ENCODE peak calls at places on chromosomes 2 and 18, in eight cellular contexts. One of them, this sample, is unnamed.
A peak's percentile ranks its signal among the peaks of the same experiment; 100 is the strongest.

GRCh38 chr2:204468689-204469429 is 76.4 kb upstream of the PARD3B start:
- DNase-seq in IMR-90: peak; percentile 86
- DNase-seq in MM.1S: no peak
- DNase-seq in tibial nerve: no peak
- DNase-seq in transverse colon: no peak
- DNase-seq in GM23248: peak; percentile 93
- DNase-seq in heart right ventricle: no peak
- DNase-seq in cardiac muscle cell: no peak
- DNase-seq in this sample: peak; percentile 83

GRCh38 chr2:120343100-120343432 is 2.9 kb upstream of the INHBB start:
- DNase-seq in IMR-90: no peak
- DNase-seq in MM.1S: no peak
- DNase-seq in tibial nerve: no peak
- DNase-seq in transverse colon: no peak
- DNase-seq in GM23248: no peak
- DNase-seq in heart right ventricle: no peak
- DNase-seq in cardiac muscle cell: no peak
- DNase-seq in this sample: no peak

GRCh38 chr18:47254341-47254939 is 3.0 kb upstream of the SKOR2 start:
- DNase-seq in IMR-90: peak; percentile 22
- DNase-seq in MM.1S: no peak
- DNase-seq in tibial nerve: peak; percentile 7
- DNase-seq in transverse colon: no peak
- DNase-seq in GM23248: peak; percentile 54
- DNase-seq in heart right ventricle: peak; percentile 25
- DNase-seq in cardiac muscle cell: peak; percentile 90
- DNase-seq in this sample: no peak

GRCh38 chr2:161946489-161947107 is 127.4 kb downstream of the DPP4 start:
- DNase-seq in IMR-90: peak; percentile 28
- DNase-seq in MM.1S: peak; percentile 30
- DNase-seq in tibial nerve: no peak
- DNase-seq in transverse colon: no peak
- DNase-seq in GM23248: peak; percentile 58
- DNase-seq in heart right ventricle: no peak
- DNase-seq in cardiac muscle cell: peak; percentile 40
- DNase-seq in this sample: no peak

GRCh38 chr2:154554046-154554445 is 144.4 kb upstream of the KCNJ3 start:
- DNase-seq in IMR-90: no peak
- DNase-seq in MM.1S: peak; percentile 32
- DNase-seq in tibial nerve: no peak
- DNase-seq in transverse colon: no peak
- DNase-seq in GM23248: no peak
- DNase-seq in heart right ventricle: no peak
- DNase-seq in cardiac muscle cell: no peak
- DNase-seq in this sample: no peak

GRCh38 chr2:12120281-12121150 is 374.1 kb downstream of the LPIN1 start:
- DNase-seq in IMR-90: peak; percentile 80
- DNase-seq in MM.1S: no peak
- DNase-seq in tibial nerve: no peak
- DNase-seq in transverse colon: no peak
- DNase-seq in GM23248: peak; percentile 91
- DNase-seq in heart right ventricle: no peak
- DNase-seq in cardiac muscle cell: no peak
- DNase-seq in this sample: peak; percentile 93

GRCh38 chr2:147425437-147426038 is 419.3 kb upstream of the ACVR2A start:
- DNase-seq in IMR-90: no peak
- DNase-seq in MM.1S: no peak
- DNase-seq in tibial nerve: peak; percentile 15
- DNase-seq in transverse colon: no peak
- DNase-seq in GM23248: no peak
- DNase-seq in heart right ventricle: no peak
- DNase-seq in cardiac muscle cell: no peak
- DNase-seq in this sample: no peak

GRCh38 chr2:174878537-174879147 is 114.4 kb upstream of the CHRNA1 start:
- DNase-seq in IMR-90: peak; percentile 49
- DNase-seq in MM.1S: peak; percentile 73
- DNase-seq in tibial nerve: peak; percentile 43
- DNase-seq in transverse colon: no peak
- DNase-seq in GM23248: peak; percentile 71
- DNase-seq in heart right ventricle: peak; percentile 20
- DNase-seq in cardiac muscle cell: no peak
- DNase-seq in this sample: peak; percentile 39

GRCh38 chr18:26091047-26091630 is 726 bp upstream of the SS18 start:
- DNase-seq in IMR-90: no peak
- DNase-seq in MM.1S: peak; percentile 78
- DNase-seq in tibial nerve: peak; percentile 48
- DNase-seq in transverse colon: no peak
- DNase-seq in GM23248: peak; percentile 90
- DNase-seq in heart right ventricle: no peak
- DNase-seq in cardiac muscle cell: no peak
- DNase-seq in this sample: peak; percentile 74

GRCh38 chr2:240155080-240156025 is 14.9 kb upstream of the OTOS start:
- DNase-seq in IMR-90: peak; percentile 12
- DNase-seq in MM.1S: no peak
- DNase-seq in tibial nerve: no peak
- DNase-seq in transverse colon: no peak
- DNase-seq in GM23248: no peak
- DNase-seq in heart right ventricle: no peak
- DNase-seq in cardiac muscle cell: no peak
- DNase-seq in this sample: peak; percentile 32

GRCh38 chr2:133097666-133098065 is 427.7 kb upstream of the LYPD1 start:
- DNase-seq in IMR-90: peak; percentile 62
- DNase-seq in MM.1S: no peak
- DNase-seq in tibial nerve: no peak
- DNase-seq in transverse colon: no peak
- DNase-seq in GM23248: peak; percentile 16
- DNase-seq in heart right ventricle: no peak
- DNase-seq in cardiac muscle cell: no peak
- DNase-seq in this sample: no peak

GRCh38 chr2:212537311-212538155 is 1.1 kb downstream of the ERBB4 start:
- DNase-seq in IMR-90: no peak
- DNase-seq in MM.1S: no peak
- DNase-seq in tibial nerve: no peak
- DNase-seq in transverse colon: no peak
- DNase-seq in GM23248: peak; percentile 45
- DNase-seq in heart right ventricle: no peak
- DNase-seq in cardiac muscle cell: peak; percentile 74
- DNase-seq in this sample: peak; percentile 47

GRCh38 chr2:44955593-44956449 is 14.3 kb downstream of the SIX3 start:
- DNase-seq in IMR-90: peak; percentile 56
- DNase-seq in MM.1S: peak; percentile 72
- DNase-seq in tibial nerve: peak; percentile 22
- DNase-seq in transverse colon: peak; percentile 72
- DNase-seq in GM23248: peak; percentile 87
- DNase-seq in heart right ventricle: peak; percentile 61
- DNase-seq in cardiac muscle cell: peak; percentile 88
- DNase-seq in this sample: peak; percentile 65
- H3K27me3 ChIP-seq in IMR-90: peaks cover 52% of the 10 kb centered on the region
- H3K27me3 ChIP-seq in MM.1S: peaks cover 31% of the 10 kb centered on the region
- H3K27me3 ChIP-seq in tibial nerve: peaks cover 65% of the 10 kb centered on the region
- H3K27me3 ChIP-seq in transverse colon: peaks cover 86% of the 10 kb centered on the region
- H3K27me3 ChIP-seq in GM23248: peaks cover 41% of the 10 kb centered on the region
- H3K27me3 ChIP-seq in heart right ventricle: peaks cover 98% of the 10 kb centered on the region
- H3K27me3 ChIP-seq in cardiac muscle cell: peaks cover 100% of the 10 kb centered on the region
- H3K27me3 ChIP-seq in this sample: no peaks in the 10 kb centered on the region

DNA sequence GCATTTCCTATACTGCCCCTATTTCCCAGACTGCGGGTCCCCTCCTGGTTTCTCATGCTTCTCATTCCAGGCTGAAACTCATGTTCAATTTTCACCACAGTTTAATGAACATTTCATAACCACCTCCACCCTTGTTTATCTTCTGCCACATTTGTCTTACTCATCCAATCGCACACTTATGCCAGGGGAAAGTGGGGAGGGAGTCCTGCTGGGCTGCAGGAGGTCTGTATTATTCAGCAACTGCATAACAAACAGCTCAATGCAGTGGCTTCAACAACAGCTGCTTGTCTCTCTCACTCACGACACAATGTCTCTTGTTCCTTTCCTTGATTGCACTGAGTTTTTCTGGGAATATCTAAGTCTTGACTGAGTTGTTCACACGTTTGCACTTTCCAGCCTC is 106.0 kb downstream of the ZNF519 start:
- DNase-seq in IMR-90: no peak
- DNase-seq in MM.1S: no peak
- DNase-seq in tibial nerve: no peak
- DNase-seq in transverse colon: no peak
- DNase-seq in GM23248: peak; percentile 2
- DNase-seq in heart right ventricle: no peak
- DNase-seq in cardiac muscle cell: no peak
- DNase-seq in this sample: peak; percentile 55
- H3K4me3 ChIP-seq in IMR-90: no peak overlapping the region
- H3K4me3 ChIP-seq in MM.1S: no peak overlapping the region
- H3K4me3 ChIP-seq in tibial nerve: no peak overlapping the region
- H3K4me3 ChIP-seq in transverse colon: no peak overlapping the region
- H3K4me3 ChIP-seq in GM23248: no peak overlapping the region
- H3K4me3 ChIP-seq in heart right ventricle: no peak overlapping the region
- H3K4me3 ChIP-seq in cardiac muscle cell: no peak overlapping the region
- H3K4me3 ChIP-seq in this sample: no peak overlapping the region

GRCh38 chr2:232352511-232353091 is 25.9 kb upstream of the ALPP start:
- DNase-seq in IMR-90: no peak
- DNase-seq in MM.1S: no peak
- DNase-seq in tibial nerve: no peak
- DNase-seq in transverse colon: no peak
- DNase-seq in GM23248: no peak
- DNase-seq in heart right ventricle: no peak
- DNase-seq in cardiac muscle cell: no peak
- DNase-seq in this sample: no peak
- H3K27me3 ChIP-seq in IMR-90: peaks cover 46% of the 10 kb centered on the region
- H3K27me3 ChIP-seq in MM.1S: peaks cover 18% of the 10 kb centered on the region
- H3K27me3 ChIP-seq in tibial nerve: peaks cover 56% of the 10 kb centered on the region
- H3K27me3 ChIP-seq in transverse colon: peaks cover 53% of the 10 kb centered on the region
- H3K27me3 ChIP-seq in GM23248: peaks cover 62% of the 10 kb centered on the region
- H3K27me3 ChIP-seq in heart right ventricle: peaks cover 76% of the 10 kb centered on the region
- H3K27me3 ChIP-seq in cardiac muscle cell: peaks cover 68% of the 10 kb centered on the region
- H3K27me3 ChIP-seq in this sample: peaks cover 32% of the 10 kb centered on the region

DNA sequence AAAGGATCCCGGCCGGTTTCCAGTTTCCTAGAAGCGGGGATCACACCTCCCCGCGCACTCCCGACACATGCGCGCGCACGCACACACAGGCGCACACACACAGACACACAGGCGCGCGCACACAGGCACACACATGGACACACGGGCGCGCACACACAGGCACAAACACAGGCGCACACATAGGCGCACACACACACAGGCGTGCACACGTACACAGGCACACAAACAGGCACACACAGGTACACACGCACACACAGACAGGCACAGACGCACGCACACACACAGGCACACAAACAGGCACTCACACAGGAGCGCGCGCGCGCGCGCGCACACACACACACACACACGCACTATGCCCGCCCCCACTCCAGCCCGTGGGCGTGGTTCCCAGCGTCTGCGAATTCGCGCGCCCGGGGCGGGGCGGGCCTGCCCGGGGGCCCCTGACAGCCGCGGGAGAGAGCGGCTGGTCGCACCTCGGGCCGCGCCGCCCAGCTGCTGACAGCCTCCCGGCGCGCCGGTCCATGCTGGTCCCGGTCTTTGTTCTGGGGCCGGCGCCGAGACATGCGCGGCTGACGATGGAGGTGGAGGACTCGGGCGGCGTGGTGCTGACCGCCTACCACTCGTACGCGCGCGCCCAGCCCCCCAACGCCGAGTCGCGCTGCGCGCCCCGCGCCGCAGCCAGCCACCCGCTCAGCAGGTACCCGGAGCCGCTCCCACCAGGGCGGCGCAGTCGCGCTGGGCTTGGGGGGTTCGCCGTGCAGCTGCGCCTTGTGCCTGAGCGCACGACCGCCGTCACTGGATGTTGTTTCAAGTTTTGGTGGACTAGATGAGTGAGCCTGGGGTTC is at the start of gene ARHGAP28:
- DNase-seq in IMR-90: peak; percentile 92
- DNase-seq in MM.1S: peak; percentile 86
- DNase-seq in tibial nerve: peak; percentile 41
- DNase-seq in transverse colon: peak; percentile 60
- DNase-seq in GM23248: peak; percentile 65
- DNase-seq in heart right ventricle: peak; percentile 79
- DNase-seq in cardiac muscle cell: peak; percentile 96
- DNase-seq in this sample: peak; percentile 80
- H3K4me3 ChIP-seq in IMR-90: peak within 1 kb of the TSS; percentile 68
- H3K4me3 ChIP-seq in MM.1S: peak within 1 kb of the TSS; percentile 62
- H3K4me3 ChIP-seq in tibial nerve: peak within 1 kb of the TSS; percentile 71
- H3K4me3 ChIP-seq in transverse colon: peak within 1 kb of the TSS; percentile 44
- H3K4me3 ChIP-seq in GM23248: peak within 1 kb of the TSS; percentile 62
- H3K4me3 ChIP-seq in heart right ventricle: peak within 1 kb of the TSS; percentile 63
- H3K4me3 ChIP-seq in cardiac muscle cell: peak within 1 kb of the TSS; percentile 34
- H3K4me3 ChIP-seq in this sample: peak within 1 kb of the TSS; percentile 52

GRCh38 chr2:176083796-176084261 is at the start of gene EVX2:
- DNase-seq in IMR-90: no peak
- DNase-seq in MM.1S: no peak
- DNase-seq in tibial nerve: no peak
- DNase-seq in transverse colon: no peak
- DNase-seq in GM23248: no peak
- DNase-seq in heart right ventricle: no peak
- DNase-seq in cardiac muscle cell: no peak
- DNase-seq in this sample: no peak
- H3K27me3 ChIP-seq in IMR-90: peaks cover 90% of the 10 kb centered on the region
- H3K27me3 ChIP-seq in MM.1S: peaks cover 4% of the 10 kb centered on the region
- H3K27me3 ChIP-seq in tibial nerve: peaks cover 97% of the 10 kb centered on the region
- H3K27me3 ChIP-seq in transverse colon: peaks cover 99% of the 10 kb centered on the region
- H3K27me3 ChIP-seq in GM23248: peaks cover 73% of the 10 kb centered on the region
- H3K27me3 ChIP-seq in heart right ventricle: peaks cover 99% of the 10 kb centered on the region
- H3K27me3 ChIP-seq in cardiac muscle cell: peaks cover 100% of the 10 kb centered on the region
- H3K27me3 ChIP-seq in this sample: peaks cover 69% of the 10 kb centered on the region

DNA sequence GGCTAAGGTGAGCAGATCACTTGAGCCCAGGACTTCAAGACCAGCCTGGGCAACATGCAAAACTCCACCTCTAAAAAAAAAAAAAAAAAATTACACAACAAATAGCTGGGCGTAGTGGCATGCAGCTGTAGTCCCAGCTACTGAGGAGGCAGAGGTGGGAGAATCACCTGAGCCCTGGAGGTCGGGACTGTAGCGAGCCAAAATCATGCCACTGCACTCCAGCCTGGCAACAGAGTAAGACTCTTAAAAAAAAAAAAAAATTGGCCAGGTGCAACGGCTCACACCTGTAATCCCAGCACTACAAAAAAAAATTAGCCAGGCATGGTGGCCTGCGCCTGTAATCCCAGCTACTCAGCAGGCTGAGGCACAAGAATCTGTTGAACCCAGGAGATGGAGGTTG is 7.3 kb downstream of the STARD7 start:
- DNase-seq in IMR-90: no peak
- DNase-seq in MM.1S: no peak
- DNase-seq in tibial nerve: no peak
- DNase-seq in transverse colon: no peak
- DNase-seq in GM23248: no peak
- DNase-seq in heart right ventricle: no peak
- DNase-seq in cardiac muscle cell: no peak
- DNase-seq in this sample: no peak
- H3K4me3 ChIP-seq in IMR-90: no peak overlapping the region
- H3K4me3 ChIP-seq in MM.1S: no peak overlapping the region
- H3K4me3 ChIP-seq in tibial nerve: no peak overlapping the region
- H3K4me3 ChIP-seq in transverse colon: no peak overlapping the region
- H3K4me3 ChIP-seq in GM23248: no peak overlapping the region
- H3K4me3 ChIP-seq in heart right ventricle: no peak overlapping the region
- H3K4me3 ChIP-seq in cardiac muscle cell: no peak overlapping the region
- H3K4me3 ChIP-seq in this sample: no peak overlapping the region